ENCODE peak calls at places on chromosomes 13 and 19, in four cellular contexts. W is A549, H is GM12878, J is HepG2. S is an unnamed sample.

GRCh38 chr13:19984430-19985218 is 26.1 kb downstream of the ZMYM2 start:
- DNase-seq in W (peak), H (peak), J (peak), S (peak)

GRCh38 chr13:90510319-90510718 is 837.2 kb upstream of the MIR17HG start:
- DNase-seq in W (no peak), H (no peak), J (no peak), S (no peak)

GRCh38 chr13:42266464-42266863 is 5.5 kb upstream of the AKAP11 start:
- DNase-seq in W (no peak), H (no peak), J (no peak), S (no peak)

GRCh38 chr13:98664047-98664446 is 87.1 kb upstream of the STK24 start:
- DNase-seq in W (no peak), H (no peak), J (no peak), S (no peak)

GRCh38 chr13:77832339-77833100 is 86.1 kb downstream of the EDNRB start:
- DNase-seq in W (no peak), H (no peak), J (no peak), S (no peak)

GRCh38 chr13:25806304-25806974 is 245.4 kb downstream of the SHISA2 start:
- DNase-seq in W (no peak), H (peak), J (no peak), S (no peak)

GRCh38 chr13:100644328-100644727 is 30.3 kb downstream of the TMTC4 start:
- DNase-seq in W (no peak), H (no peak), J (no peak), S (no peak)

GRCh38 chr13:100473087-100473486 is 115.5 kb downstream of the GGACT start:
- DNase-seq in W (no peak), H (no peak), J (no peak), S (peak)

GRCh38 chr13:67554746-67555452 is 324.8 kb upstream of the PCDH9 start:
- DNase-seq in W (no peak), H (no peak), J (no peak), S (no peak)

GRCh38 chr13:26785845-26786630 is 25.5 kb upstream of the GPR12 start:
- DNase-seq in W (no peak), H (no peak), J (no peak), S (no peak)

GRCh38 chr13:49220035-49220855 is at the start of gene MLNR:
- DNase-seq in W (peak), H (no peak), J (peak), S (peak)

GRCh38 chr13:40127476-40127875 is 472.0 kb downstream of the COG6 start:
- DNase-seq in W (no peak), H (no peak), J (no peak), S (no peak)

GRCh38 chr13:35549481-35549880 is 73.0 kb upstream of the MAB21L1 start:
- DNase-seq in W (peak), H (peak), J (peak), S (no peak)

GRCh38 chr19:2969104-2969504 is 8.3 kb upstream of the TLE6 start:
- DNase-seq in W (no peak), H (no peak), J (no peak), S (peak)

GRCh38 chr19:55368701-55369563 is 1.3 kb downstream of the IL11 start:
- DNase-seq in W (no peak), H (no peak), J (no peak), S (peak)

GRCh38 chr19:21581646-21582045 is 76.2 kb downstream of the ZNF429 start:
- DNase-seq in W (no peak), H (no peak), J (no peak), S (no peak)

GRCh38 chr13:50153401-50153800 is 138.2 kb downstream of the KCNRG start:
- DNase-seq in W (no peak), H (no peak), J (no peak), S (no peak)

GRCh38 chr19:38197937-38198704 is 25.9 kb downstream of the DPF1 start:
- DNase-seq in W (no peak), H (no peak), J (no peak), S (no peak)

GRCh38 chr13:85582890-85583289 is 216.3 kb downstream of the SLITRK6 start:
- DNase-seq in W (no peak), H (no peak), J (no peak), S (no peak)

GRCh38 chr13:85266331-85266730 is 532.9 kb downstream of the SLITRK6 start:
- DNase-seq in W (no peak), H (no peak), J (no peak), S (no peak)

GRCh38 chr19:19782783-19783182 is 38.8 kb downstream of the ZNF506 start:
- DNase-seq in W (no peak), H (no peak), J (no peak), S (no peak)

GRCh38 chr13:30832845-30833332 is 73.2 kb upstream of the MEDAG start:
- DNase-seq in W (peak), H (no peak), J (peak), S (peak)

GRCh38 chr13:66933994-66934393 is 296.1 kb downstream of the PCDH9 start:
- DNase-seq in W (peak), H (no peak), J (no peak), S (no peak)

GRCh38 chr13:110279684-110280083 is 27.3 kb downstream of the COL4A1 start:
- DNase-seq in W (no peak), H (no peak), J (no peak), S (no peak)

GRCh38 chr19:51025401-51025800 is 1.0 kb downstream of the KLK11 start:
- DNase-seq in W (no peak), H (no peak), J (no peak), S (peak)

GRCh38 chr19:43618921-43619261 is 538 bp downstream of the ZNF428 start:
- DNase-seq in W (peak), H (peak), J (peak), S (peak)

GRCh38 chr19:19600793-19601346 is 17.6 kb downstream of the PBX4 start:
- DNase-seq in W (no peak), H (peak), J (no peak), S (no peak)

GRCh38 chr19:55083004-55083850 is 7.6 kb downstream of the EPS8L1 start:
- DNase-seq in W (no peak), H (no peak), J (no peak), S (no peak)

GRCh38 chr19:1967087-1967608 is 26.2 kb downstream of the CSNK1G2 start:
- DNase-seq in W (no peak), H (no peak), J (no peak), S (no peak)

GRCh38 chr19:51138549-51138979 is 3.5 kb upstream of the SIGLEC7 start:
- DNase-seq in W (no peak), H (no peak), J (no peak), S (no peak)

GRCh38 chr13:99124695-99125334 is 75.8 kb upstream of the UBAC2 start:
- DNase-seq in W (peak), H (peak), J (no peak), S (no peak)

GRCh38 chr19:15194938-15195337 is 5.9 kb downstream of the NOTCH3 start:
- DNase-seq in W (no peak), H (no peak), J (no peak), S (no peak)

GRCh38 chr19:54390942-54391577 is 24.2 kb upstream of the TTYH1 start:
- DNase-seq in W (no peak), H (no peak), J (peak), S (peak)

GRCh38 chr19:21482863-21483276 is 22.5 kb upstream of the ZNF429 start:
- DNase-seq in W (no peak), H (no peak), J (peak), S (peak)

GRCh38 chr19:40464059-40465024 is 1.2 kb downstream of the BLVRB start:
- DNase-seq in W (peak), H (no peak), J (peak), S (peak)

GRCh38 chr19:33691736-33692135 is 70.0 kb downstream of the CHST8 start:
- DNase-seq in W (no peak), H (no peak), J (no peak), S (no peak)

GRCh38 chr13:112711528-112712265 is 21.9 kb downstream of the ATP11A start:
- DNase-seq in W (peak), H (no peak), J (peak), S (no peak)

GRCh38 chr13:110820311-110820710 is 94.6 kb downstream of the ANKRD10 start:
- DNase-seq in W (no peak), H (no peak), J (no peak), S (no peak)

GRCh38 chr19:29714371-29714952 is 599 bp downstream of the C19orf12 start:
- DNase-seq in W (peak), H (no peak), J (no peak), S (no peak)
- TF ChIP-seq PBX3 in W (no peak), H (no peak), J (no peak), S (no peak)

GRCh38 chr13:31896427-31896826 is 135.1 kb upstream of the FRY start:
- DNase-seq in W (no peak), H (no peak), J (no peak), S (no peak)
- TF ChIP-seq PBX3 in W (no peak), H (no peak), J (no peak), S (no peak)

DNA sequence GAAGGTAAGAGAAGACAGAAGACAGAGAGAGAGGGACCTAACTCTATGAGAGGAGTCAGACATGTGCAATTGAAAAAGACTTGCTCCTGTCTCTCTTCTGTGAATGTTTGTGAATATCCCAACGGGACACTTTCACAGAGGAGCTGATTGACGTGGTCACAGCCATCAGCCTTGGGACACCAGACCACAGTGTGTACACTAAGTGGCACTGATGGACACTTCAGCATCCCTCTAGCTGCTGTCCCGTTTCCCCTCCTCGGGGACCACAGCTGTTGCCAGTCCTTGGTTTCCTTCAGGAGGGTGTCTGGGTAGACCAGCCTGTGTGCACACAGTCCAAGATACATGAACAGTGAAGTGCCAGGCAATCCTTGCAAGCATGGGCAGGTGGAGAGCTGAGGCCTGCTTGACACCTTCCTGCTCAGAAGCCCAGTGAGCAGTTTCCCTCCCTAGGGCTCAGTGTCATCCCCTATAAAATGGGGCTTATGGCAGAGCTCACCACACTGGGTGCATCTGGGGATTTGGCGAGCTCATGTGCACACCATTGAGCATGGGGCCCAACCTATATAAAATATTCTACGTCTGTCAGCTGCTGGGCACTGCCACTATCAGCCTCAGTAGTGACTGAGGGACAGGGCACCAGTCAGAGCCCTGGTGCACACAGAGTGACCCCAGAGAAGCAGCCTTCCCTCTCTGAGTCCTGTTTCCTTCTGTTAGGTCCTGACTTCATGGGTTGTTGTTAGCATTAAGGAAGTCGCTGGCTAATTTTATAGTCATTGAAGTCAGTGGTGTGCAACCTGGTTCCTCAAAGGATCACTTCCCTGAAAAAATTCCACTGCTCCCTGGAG is 4.3 kb upstream of the USF2 start:
- DNase-seq in W (no peak), H (no peak), J (no peak), S (no peak)
- TF ChIP-seq PBX3 in W (no peak), H (no peak), J (no peak), S (no peak)

DNA sequence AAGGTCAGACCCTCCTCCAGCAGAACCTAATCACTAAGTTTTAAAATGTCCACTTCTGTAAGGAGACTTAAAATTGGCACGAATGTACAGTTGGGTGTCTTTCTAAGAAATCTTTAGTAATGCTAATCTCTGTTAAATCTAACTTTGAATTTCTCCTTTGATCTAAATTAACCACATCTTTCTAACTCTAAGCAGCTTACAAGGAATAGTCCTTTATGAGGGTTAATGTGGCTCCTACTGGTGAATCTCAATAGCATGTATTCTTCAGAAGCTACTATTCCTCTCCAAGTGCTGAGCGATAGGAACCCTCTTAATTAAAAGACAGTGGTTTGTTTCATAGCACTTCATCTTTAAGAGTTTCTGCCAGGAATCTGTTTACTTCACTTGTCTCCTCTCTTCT is 57.9 kb downstream of the ATP7B start:
- DNase-seq in W (no peak), H (no peak), J (no peak), S (no peak)
- TF ChIP-seq PBX3 in W (no peak), H (no peak), J (no peak), S (no peak)

GRCh38 chr19:12774588-12775555 is at the start of gene HOOK2:
- DNase-seq in W (no peak), H (no peak), J (no peak), S (no peak)

GRCh38 chr19:12777217-12778019 is 2.1 kb upstream of the HOOK2 start:
- DNase-seq in W (no peak), H (no peak), J (peak), S (peak)

GRCh38 chr19:12778905-12779161 is 3.5 kb upstream of the HOOK2 start:
- DNase-seq in W (no peak), H (no peak), J (no peak), S (no peak)

GRCh38 chr19:12779162-12779993 is 4.0 kb upstream of the HOOK2 start:
- DNase-seq in W (no peak), H (no peak), J (peak), S (peak)

GRCh38 chr19:12778020-12778904 is 2.9 kb upstream of the HOOK2 start:
- DNase-seq in W (no peak), H (no peak), J (no peak), S (peak)
- TF ChIP-seq PBX3 in W (no peak), H (no peak), J (no peak), S (peak)

DNA sequence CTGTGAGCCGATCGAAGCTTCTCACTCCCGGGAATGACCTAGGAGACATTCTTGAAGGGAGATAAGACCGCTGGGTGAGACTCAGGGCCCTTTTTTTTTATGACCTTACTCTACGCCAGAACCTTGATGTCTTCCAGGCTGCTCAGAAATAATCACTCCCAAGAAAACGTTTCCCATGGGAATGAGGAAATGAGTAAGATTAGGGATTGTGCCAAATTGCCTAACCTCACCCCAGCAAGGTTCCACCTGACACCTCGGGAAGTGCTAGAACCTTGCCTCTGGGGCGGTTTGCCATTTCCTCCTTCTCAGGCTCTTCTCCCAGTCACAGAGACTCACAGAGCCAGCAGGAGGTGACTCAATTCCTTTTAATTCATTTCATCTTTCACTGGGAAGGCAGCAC is 2.3 kb downstream of the SLC46A3 start:
- DNase-seq in W (no peak), H (no peak), J (no peak), S (no peak)
- TF ChIP-seq PBX3 in W (no peak), H (no peak), J (no peak), S (no peak)

GRCh38 chr19:18322759-18323460 is at the start of gene LSM4:
- DNase-seq in W (peak), H (peak), J (peak), S (peak)

GRCh38 chr19:18320865-18321728 is 1.8 kb downstream of the LSM4 start:
- DNase-seq in W (no peak), H (no peak), J (no peak), S (no peak)

GRCh38 chr19:18321729-18322091 is 1.2 kb downstream of the LSM4 start:
- DNase-seq in W (no peak), H (no peak), J (no peak), S (peak)

GRCh38 chr19:18319591-18320135 is 3.2 kb downstream of the LSM4 start:
- DNase-seq in W (no peak), H (no peak), J (peak), S (no peak)

DNA sequence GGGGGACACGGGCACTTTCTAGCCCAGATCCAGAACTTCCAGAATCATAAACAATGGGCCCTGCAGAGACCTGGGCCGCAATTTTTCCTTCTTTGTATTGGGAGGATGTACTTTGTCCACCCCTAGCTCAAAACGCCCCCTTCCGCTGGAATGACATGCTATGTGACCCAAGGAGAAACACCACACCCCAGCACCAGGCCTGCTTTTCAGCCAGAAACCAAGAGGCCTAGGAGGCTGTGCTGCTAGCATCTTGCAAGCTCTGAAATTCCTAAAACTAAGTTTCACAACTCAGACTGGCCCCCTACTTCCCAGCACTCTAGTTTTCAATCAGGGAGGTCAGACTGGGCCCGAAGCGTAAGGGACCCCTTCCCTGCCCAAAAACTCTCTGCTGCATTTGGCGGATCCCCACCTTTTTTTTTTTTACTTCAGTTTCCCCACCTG is 538 bp downstream of the LSM4 start:
- DNase-seq in W (peak), H (no peak), J (peak), S (peak)
- TF ChIP-seq PBX3 in W (no peak), H (no peak), J (no peak), S (no peak)

GRCh38 chr19:10036601-10037071 is 23.4 kb downstream of the RDH8 start:
- DNase-seq in W (peak), H (no peak), J (peak), S (no peak)

GRCh38 chr19:10043286-10043927 is 30.1 kb downstream of the RDH8 start:
- DNase-seq in W (no peak), H (no peak), J (no peak), S (no peak)

GRCh38 chr19:10037367-10037766 is 24.1 kb downstream of the RDH8 start:
- DNase-seq in W (no peak), H (no peak), J (no peak), S (no peak)

GRCh38 chr19:10033614-10034013 is 20.3 kb downstream of the RDH8 start:
- DNase-seq in W (no peak), H (no peak), J (no peak), S (no peak)

GRCh38 chr19:10037809-10038208 is 24.5 kb downstream of the RDH8 start:
- DNase-seq in W (no peak), H (no peak), J (no peak), S (no peak)
- TF ChIP-seq PBX3 in W (no peak), H (no peak), J (no peak), S (no peak)

S was measured in SK-N-SH.